ENCODE peak calls at places on chromosomes 12 and 14, in five cellular contexts. O is spleen, M is tibial artery, W is PC-3, C is brain microvascular endothelial cell. A is an unnamed sample.

GRCh38 chr14:55348766-55349453 is 62.7 kb downstream of the ATG14 start:
- DNase-seq in O (no peak), M (no peak), W (no peak), C (no peak), A (no peak)

GRCh38 chr14:104149617-104150141 is 11.3 kb downstream of the KIF26A start:
- DNase-seq in O (no peak), M (no peak), W (no peak), C (no peak), A (no peak)

GRCh38 chr12:52630609-52631200 is 12.3 kb upstream of the KRT73 start:
- DNase-seq in O (peak; percentile 15), M (peak; percentile 1), W (no peak), C (no peak), A (no peak)

GRCh38 chr12:114443607-114444421 is 37.9 kb upstream of the TBX5 start:
- DNase-seq in O (no peak), M (no peak), W (no peak), C (no peak), A (no peak)

GRCh38 chr14:20631821-20632389 is 9.6 kb downstream of the OR6S1 start:
- DNase-seq in O (peak; percentile 80), M (no peak), W (peak; percentile 81), C (peak; percentile 72), A (no peak)

GRCh38 chr14:74492413-74493342 is at the start of gene NPC2:
- DNase-seq in O (no peak), M (no peak), W (peak; percentile 19), C (no peak), A (no peak)

GRCh38 chr12:115785548-115785947 is 491.9 kb downstream of the MED13L start:
- DNase-seq in O (no peak), M (no peak), W (peak; percentile 21), C (no peak), A (no peak)

GRCh38 chr14:103091041-103091882 is 3.3 kb upstream of the EXOC3L4 start:
- DNase-seq in O (peak; percentile 93), M (no peak), W (peak; percentile 56), C (no peak), A (no peak)

GRCh38 chr12:125222876-125223275 is 157.6 kb downstream of the AACS start:
- DNase-seq in O (no peak), M (no peak), W (no peak), C (no peak), A (no peak)

GRCh38 chr14:89466939-89467338 is 49.9 kb upstream of the FOXN3 start:
- DNase-seq in O (no peak), M (peak; percentile 58), W (no peak), C (no peak), A (no peak)

GRCh38 chr14:90383731-90384542 is 12.9 kb upstream of the CALM1 start:
- DNase-seq in O (peak; percentile 90), M (peak; percentile 81), W (peak; percentile 39), C (peak; percentile 36), A (peak; percentile 18)

GRCh38 chr12:46711756-46712155 is 114.0 kb downstream of the SLC38A4 start:
- DNase-seq in O (no peak), M (no peak), W (no peak), C (no peak), A (no peak)

GRCh38 chr12:110582286-110583136 is 607 bp downstream of the PPTC7 start:
- DNase-seq in O (peak; percentile 95), M (peak; percentile 80), W (peak; percentile 56), C (no peak), A (peak; percentile 31)
- TF ChIP-seq CTCF in O (no peak), M (no peak), W (no peak), C (no peak), A (no peak)

DNA sequence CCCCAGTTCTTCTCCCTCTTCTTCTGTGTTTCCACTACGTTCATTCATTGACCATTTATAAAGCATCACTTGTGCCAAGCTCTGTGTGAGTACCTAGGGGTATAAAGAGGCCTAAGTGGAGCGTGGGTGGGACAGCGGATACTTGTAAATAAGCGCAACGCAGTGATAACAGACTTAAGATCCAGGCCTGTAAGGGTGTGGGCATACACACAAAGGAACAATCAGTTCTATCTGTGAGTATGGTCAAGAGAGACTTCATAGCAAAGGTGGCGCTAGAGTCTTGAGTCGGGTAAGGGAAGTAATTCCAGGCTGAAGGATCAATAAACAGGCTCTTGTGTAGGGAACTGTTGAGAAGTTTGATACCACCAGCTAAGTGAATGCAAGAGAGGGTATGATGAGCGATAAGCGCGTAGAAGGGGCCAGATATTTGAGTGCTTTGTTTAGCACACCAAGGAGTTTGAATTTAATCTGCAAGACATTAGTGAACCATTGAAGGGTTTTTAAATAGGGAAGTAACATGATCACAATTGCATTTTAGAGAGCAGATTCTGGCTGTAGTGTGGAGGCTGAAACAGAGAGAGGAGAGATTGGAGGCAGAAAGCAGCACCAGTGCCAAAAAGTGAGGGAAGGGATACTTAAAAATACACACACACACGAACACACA is 1.0 kb upstream of the GXYLT1 start:
- DNase-seq in O (no peak), M (no peak), W (peak; percentile 4), C (no peak), A (no peak)
- H3K27ac ChIP-seq in O (peak overlapping the region; percentile 95), M (peak overlapping the region; percentile 92), W (no peak overlapping the region), C (no peak overlapping the region), A (no peak overlapping the region)

GRCh38 chr14:29273513-29273912 is 506.9 kb downstream of the FOXG1 start:
- DNase-seq in O (no peak), M (no peak), W (no peak), C (no peak), A (no peak)
- TF ChIP-seq CTCF in O (no peak), M (no peak), W (peak; percentile 29), C (no peak), A (no peak)

GRCh38 chr14:92987148-92987570 is 64.2 kb downstream of the CHGA start:
- DNase-seq in O (peak; percentile 55), M (no peak), W (no peak), C (no peak), A (no peak)
- H3K27ac ChIP-seq in O (peak overlapping the region; percentile 52), M (peak overlapping the region; percentile 67), W (no peak overlapping the region), C (no peak overlapping the region), A (peak overlapping the region; percentile 55)